ENCODE peak calls at places on chromosome 14, in eight cellular contexts. One of them, this sample, is unnamed.

GRCh38 chr14:30584058-30584630 is 25.2 kb downstream of the G2E3 start:
- DNase-seq in esophagus muscularis mucosa: no peak
- DNase-seq in esophagus squamous epithelium: no peak
- DNase-seq in brain microvascular endothelial cell: no peak
- DNase-seq in ovary: no peak
- DNase-seq in transverse colon: no peak
- DNase-seq in progenitor cell of endocrine pancreas: no peak
- DNase-seq in cardiac fibroblast: no peak
- DNase-seq in this sample: no peak

GRCh38 chr14:21988413-21988812 is 314.8 kb upstream of the OR4E1 start:
- DNase-seq in progenitor cell of endocrine pancreas: no peak
- DNase-seq in brain microvascular endothelial cell: no peak
- DNase-seq in esophagus squamous epithelium: no peak
- DNase-seq in esophagus muscularis mucosa: no peak
- DNase-seq in ovary: no peak
- DNase-seq in cardiac fibroblast: no peak
- DNase-seq in transverse colon: no peak
- DNase-seq in this sample: no peak

GRCh38 chr14:73467377-73467776 is 9.0 kb upstream of the NUMB start:
- DNase-seq in transverse colon: no peak
- DNase-seq in progenitor cell of endocrine pancreas: no peak
- DNase-seq in esophagus squamous epithelium: no peak
- DNase-seq in cardiac fibroblast: peak; percentile 74
- DNase-seq in esophagus muscularis mucosa: no peak
- DNase-seq in ovary: no peak
- DNase-seq in brain microvascular endothelial cell: peak; percentile 89
- DNase-seq in this sample: peak; percentile 89

GRCh38 chr14:34873591-34874385 is 1.4 kb downstream of the BAZ1A start:
- DNase-seq in esophagus muscularis mucosa: peak; percentile 97
- DNase-seq in transverse colon: peak; percentile 86
- DNase-seq in progenitor cell of endocrine pancreas: peak; percentile 53
- DNase-seq in cardiac fibroblast: peak; percentile 71
- DNase-seq in brain microvascular endothelial cell: no peak
- DNase-seq in ovary: peak; percentile 64
- DNase-seq in esophagus squamous epithelium: peak; percentile 47
- DNase-seq in this sample: peak; percentile 96

GRCh38 chr14:37594916-37595808 is at the start of the genes FOXA1 and TTC6:
- DNase-seq in ovary: no peak
- DNase-seq in progenitor cell of endocrine pancreas: peak; percentile 78
- DNase-seq in brain microvascular endothelial cell: no peak
- DNase-seq in cardiac fibroblast: no peak
- DNase-seq in transverse colon: peak; percentile 65
- DNase-seq in esophagus squamous epithelium: no peak
- DNase-seq in esophagus muscularis mucosa: no peak
- DNase-seq in this sample: no peak

GRCh38 chr14:63510538-63510937 is 32.6 kb downstream of the PPP2R5E start:
- DNase-seq in esophagus squamous epithelium: no peak
- DNase-seq in transverse colon: no peak
- DNase-seq in esophagus muscularis mucosa: no peak
- DNase-seq in brain microvascular endothelial cell: no peak
- DNase-seq in progenitor cell of endocrine pancreas: no peak
- DNase-seq in cardiac fibroblast: no peak
- DNase-seq in ovary: no peak
- DNase-seq in this sample: peak; percentile 45

GRCh38 chr14:68938515-68939423 is 40.3 kb downstream of the ACTN1 start:
- DNase-seq in transverse colon: peak; percentile 72
- DNase-seq in ovary: no peak
- DNase-seq in progenitor cell of endocrine pancreas: no peak
- DNase-seq in esophagus muscularis mucosa: no peak
- DNase-seq in brain microvascular endothelial cell: no peak
- DNase-seq in cardiac fibroblast: peak; percentile 43
- DNase-seq in esophagus squamous epithelium: no peak
- DNase-seq in this sample: no peak

GRCh38 chr14:74217672-74218448 is 21.4 kb upstream of the VSX2 start:
- DNase-seq in esophagus muscularis mucosa: no peak
- DNase-seq in transverse colon: peak; percentile 75
- DNase-seq in esophagus squamous epithelium: no peak
- DNase-seq in progenitor cell of endocrine pancreas: peak; percentile 83
- DNase-seq in brain microvascular endothelial cell: peak; percentile 40
- DNase-seq in cardiac fibroblast: peak; percentile 61
- DNase-seq in ovary: peak; percentile 32
- DNase-seq in this sample: peak; percentile 82

GRCh38 chr14:30610719-30611388 is 11.3 kb upstream of the SCFD1 start:
- DNase-seq in brain microvascular endothelial cell: peak; percentile 70
- DNase-seq in cardiac fibroblast: peak; percentile 88
- DNase-seq in esophagus muscularis mucosa: no peak
- DNase-seq in progenitor cell of endocrine pancreas: no peak
- DNase-seq in esophagus squamous epithelium: no peak
- DNase-seq in transverse colon: peak; percentile 74
- DNase-seq in ovary: no peak
- DNase-seq in this sample: peak; percentile 24

GRCh38 chr14:88695873-88696272 is 96.9 kb downstream of the EML5 start:
- DNase-seq in transverse colon: no peak
- DNase-seq in ovary: no peak
- DNase-seq in cardiac fibroblast: no peak
- DNase-seq in esophagus muscularis mucosa: no peak
- DNase-seq in brain microvascular endothelial cell: no peak
- DNase-seq in progenitor cell of endocrine pancreas: no peak
- DNase-seq in esophagus squamous epithelium: no peak
- DNase-seq in this sample: no peak

GRCh38 chr14:61297581-61297980 is 16.4 kb upstream of the TMEM30B start:
- DNase-seq in esophagus muscularis mucosa: peak; percentile 37
- DNase-seq in esophagus squamous epithelium: no peak
- DNase-seq in progenitor cell of endocrine pancreas: no peak
- DNase-seq in brain microvascular endothelial cell: no peak
- DNase-seq in ovary: no peak
- DNase-seq in transverse colon: no peak
- DNase-seq in cardiac fibroblast: no peak
- DNase-seq in this sample: no peak

GRCh38 chr14:20560961-20561360 is at the start of gene RNASE9:
- DNase-seq in ovary: no peak
- DNase-seq in cardiac fibroblast: no peak
- DNase-seq in esophagus squamous epithelium: no peak
- DNase-seq in progenitor cell of endocrine pancreas: no peak
- DNase-seq in esophagus muscularis mucosa: no peak
- DNase-seq in transverse colon: no peak
- DNase-seq in brain microvascular endothelial cell: no peak
- DNase-seq in this sample: no peak

GRCh38 chr14:94821705-94822104 is 51.8 kb upstream of the GSC start:
- DNase-seq in transverse colon: no peak
- DNase-seq in cardiac fibroblast: no peak
- DNase-seq in esophagus muscularis mucosa: no peak
- DNase-seq in progenitor cell of endocrine pancreas: no peak
- DNase-seq in esophagus squamous epithelium: no peak
- DNase-seq in brain microvascular endothelial cell: no peak
- DNase-seq in ovary: no peak
- DNase-seq in this sample: no peak

GRCh38 chr14:41549821-41550597 is 56.7 kb upstream of the LRFN5 start:
- DNase-seq in esophagus muscularis mucosa: no peak
- DNase-seq in brain microvascular endothelial cell: no peak
- DNase-seq in esophagus squamous epithelium: no peak
- DNase-seq in transverse colon: no peak
- DNase-seq in cardiac fibroblast: peak; percentile 40
- DNase-seq in progenitor cell of endocrine pancreas: no peak
- DNase-seq in ovary: no peak
- DNase-seq in this sample: no peak

GRCh38 chr14:75825147-75825592 is 156.6 kb downstream of the TGFB3 start:
- DNase-seq in ovary: peak; percentile 25
- DNase-seq in progenitor cell of endocrine pancreas: no peak
- DNase-seq in esophagus squamous epithelium: no peak
- DNase-seq in cardiac fibroblast: peak; percentile 16
- DNase-seq in transverse colon: no peak
- DNase-seq in brain microvascular endothelial cell: no peak
- DNase-seq in esophagus muscularis mucosa: no peak
- DNase-seq in this sample: no peak

GRCh38 chr14:36604757-36605505 is 22.5 kb upstream of the NKX2-8 start:
- DNase-seq in esophagus squamous epithelium: no peak
- DNase-seq in cardiac fibroblast: peak; percentile 81
- DNase-seq in brain microvascular endothelial cell: peak; percentile 63
- DNase-seq in progenitor cell of endocrine pancreas: peak; percentile 51
- DNase-seq in ovary: no peak
- DNase-seq in transverse colon: peak; percentile 40
- DNase-seq in esophagus muscularis mucosa: peak; percentile 42
- DNase-seq in this sample: peak; percentile 54

GRCh38 chr14:68580676-68581075 is 212.2 kb downstream of the ZFP36L1 start:
- DNase-seq in transverse colon: no peak
- DNase-seq in brain microvascular endothelial cell: no peak
- DNase-seq in progenitor cell of endocrine pancreas: no peak
- DNase-seq in cardiac fibroblast: no peak
- DNase-seq in esophagus muscularis mucosa: no peak
- DNase-seq in ovary: no peak
- DNase-seq in esophagus squamous epithelium: no peak
- DNase-seq in this sample: no peak

DNA sequence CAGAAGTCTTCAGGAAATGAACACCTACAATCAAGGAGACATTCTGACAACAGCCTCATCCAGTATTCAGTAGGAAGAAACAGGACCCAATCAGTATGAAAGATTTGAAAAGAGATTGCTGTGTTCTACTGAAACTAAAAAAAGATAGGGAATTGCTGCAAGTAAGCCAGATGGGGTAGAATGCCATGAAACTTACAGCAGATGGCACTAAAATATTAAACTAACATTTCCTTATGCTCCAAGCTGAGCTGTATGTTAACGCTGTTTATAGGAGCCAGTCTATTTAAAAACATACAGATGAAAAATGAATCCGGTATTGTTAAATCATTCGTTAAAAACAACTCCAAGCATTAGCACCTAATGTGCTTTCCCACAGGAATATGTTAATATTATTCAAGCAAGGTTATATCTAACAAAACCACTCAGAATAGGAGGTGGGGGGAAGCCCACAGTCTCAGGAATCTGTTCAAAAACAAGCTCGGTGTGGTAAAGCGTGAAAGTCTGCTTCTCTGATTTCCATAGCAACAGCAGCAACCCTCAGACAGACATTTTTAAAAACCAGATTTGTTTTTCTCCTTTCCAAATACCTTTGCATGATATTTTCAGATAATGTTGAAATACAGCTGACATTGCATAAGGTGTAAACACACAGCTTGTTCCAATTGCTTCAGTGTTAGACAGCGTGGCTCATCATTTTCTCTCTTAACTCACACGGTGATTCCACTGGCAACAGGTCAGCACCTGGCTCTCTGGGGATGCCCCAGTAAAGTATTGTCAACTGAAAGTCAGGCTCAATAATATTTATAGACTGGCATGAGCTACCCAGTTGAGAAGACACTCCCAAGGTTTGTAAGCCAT is 131.4 kb upstream of the CCDC175 start:
- DNase-seq in esophagus muscularis mucosa: no peak
- DNase-seq in ovary: no peak
- DNase-seq in cardiac fibroblast: no peak
- DNase-seq in transverse colon: no peak
- DNase-seq in progenitor cell of endocrine pancreas: no peak
- DNase-seq in esophagus squamous epithelium: no peak
- DNase-seq in brain microvascular endothelial cell: no peak
- DNase-seq in this sample: no peak
- TF ChIP-seq CTCF in esophagus muscularis mucosa: no peak
- TF ChIP-seq CTCF in ovary: no peak
- TF ChIP-seq CTCF in cardiac fibroblast: no peak
- TF ChIP-seq CTCF in transverse colon: peak; percentile 5
- TF ChIP-seq CTCF in progenitor cell of endocrine pancreas: no peak
- TF ChIP-seq CTCF in esophagus squamous epithelium: no peak
- TF ChIP-seq CTCF in brain microvascular endothelial cell: no peak
- TF ChIP-seq CTCF in this sample: no peak

DNA sequence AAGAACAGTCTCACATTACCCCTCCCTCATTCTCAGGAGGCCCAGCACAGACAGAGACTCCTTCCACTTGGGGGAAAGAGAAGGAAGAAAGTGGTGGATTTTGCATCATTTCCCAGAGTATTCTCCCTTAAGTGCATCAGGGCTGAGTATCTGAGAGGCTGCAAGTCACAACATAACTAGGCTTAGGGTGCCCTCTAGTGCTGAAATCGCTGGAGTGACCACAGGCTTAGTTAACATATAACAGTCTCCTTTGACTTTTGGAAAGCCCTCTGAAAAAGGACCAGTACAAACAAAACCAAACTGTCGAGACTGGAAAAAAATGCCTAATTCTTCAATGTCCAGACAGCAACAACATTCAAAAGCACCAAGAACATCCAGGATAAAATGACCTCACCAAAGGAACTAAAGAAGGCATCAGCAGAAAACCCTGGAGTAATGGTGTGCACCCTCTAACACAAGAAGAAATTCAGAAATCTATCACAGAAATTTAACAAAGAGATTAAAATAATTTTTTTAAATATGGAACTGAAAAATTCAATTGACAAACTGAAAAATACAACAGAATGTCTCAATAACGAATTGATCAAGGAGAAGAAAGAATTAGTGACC is 412.3 kb downstream of the RPS29 start:
- DNase-seq in esophagus muscularis mucosa: no peak
- DNase-seq in ovary: no peak
- DNase-seq in cardiac fibroblast: peak; percentile 82
- DNase-seq in transverse colon: peak; percentile 38
- DNase-seq in esophagus squamous epithelium: no peak
- DNase-seq in brain microvascular endothelial cell: peak; percentile 77
- DNase-seq in progenitor cell of endocrine pancreas: peak; percentile 58
- DNase-seq in this sample: peak; percentile 72
- TF ChIP-seq CTCF in esophagus muscularis mucosa: peak; percentile 49
- TF ChIP-seq CTCF in ovary: no peak
- TF ChIP-seq CTCF in cardiac fibroblast: peak; percentile 62
- TF ChIP-seq CTCF in transverse colon: peak; percentile 41
- TF ChIP-seq CTCF in esophagus squamous epithelium: peak; percentile 49
- TF ChIP-seq CTCF in brain microvascular endothelial cell: peak; percentile 80
- TF ChIP-seq CTCF in progenitor cell of endocrine pancreas: peak; percentile 77
- TF ChIP-seq CTCF in this sample: peak; percentile 44

DNA sequence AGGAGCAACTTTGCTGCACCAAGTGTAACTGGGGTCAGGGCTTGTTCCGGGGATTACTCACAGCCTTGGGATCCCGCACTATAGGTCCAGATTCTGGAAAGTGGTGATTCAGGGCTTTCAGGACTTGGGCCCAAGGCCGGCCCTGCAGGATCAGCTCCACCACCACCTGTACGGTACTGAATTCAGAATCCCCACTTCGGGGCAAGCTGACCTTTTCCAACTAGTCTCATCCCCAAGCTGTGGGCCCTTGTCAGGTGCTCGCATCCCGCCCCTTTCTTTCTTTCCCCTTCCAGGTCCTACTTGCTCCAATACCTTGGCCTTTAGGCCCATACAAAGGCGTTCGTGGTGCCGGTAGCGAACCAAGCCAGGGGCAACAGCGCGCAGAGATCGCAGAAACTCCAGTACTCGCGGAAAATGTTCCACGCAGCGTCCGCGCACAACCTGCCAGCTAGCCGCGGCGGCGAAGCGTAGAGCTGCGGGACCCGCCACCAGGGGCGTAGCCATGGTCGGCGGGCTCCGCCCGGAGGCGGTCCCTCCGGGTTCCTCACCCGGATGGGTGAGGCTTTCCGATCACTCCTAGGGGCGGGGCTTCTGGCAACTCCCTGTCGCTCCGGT is 487 bp downstream of the TINF2 start:
- DNase-seq in esophagus muscularis mucosa: peak; percentile 98
- DNase-seq in ovary: peak; percentile 94
- DNase-seq in progenitor cell of endocrine pancreas: peak; percentile 76
- DNase-seq in transverse colon: peak; percentile 95
- DNase-seq in brain microvascular endothelial cell: peak; percentile 86
- DNase-seq in cardiac fibroblast: peak; percentile 93
- DNase-seq in esophagus squamous epithelium: peak; percentile 88
- DNase-seq in this sample: peak; percentile 93
- TF ChIP-seq CTCF in esophagus muscularis mucosa: peak; percentile 57
- TF ChIP-seq CTCF in ovary: peak; percentile 79
- TF ChIP-seq CTCF in progenitor cell of endocrine pancreas: peak; percentile 64
- TF ChIP-seq CTCF in transverse colon: peak; percentile 67
- TF ChIP-seq CTCF in brain microvascular endothelial cell: peak; percentile 60
- TF ChIP-seq CTCF in cardiac fibroblast: peak; percentile 40
- TF ChIP-seq CTCF in esophagus squamous epithelium: peak; percentile 91
- TF ChIP-seq CTCF in this sample: no peak

GRCh38 chr14:64953310-64953654 is 10.7 kb upstream of the GPX2 start:
- DNase-seq in esophagus squamous epithelium: no peak
- DNase-seq in brain microvascular endothelial cell: no peak
- DNase-seq in cardiac fibroblast: no peak
- DNase-seq in progenitor cell of endocrine pancreas: no peak
- DNase-seq in esophagus muscularis mucosa: no peak
- DNase-seq in ovary: no peak
- DNase-seq in transverse colon: no peak
- DNase-seq in this sample: no peak
- TF ChIP-seq CTCF in esophagus squamous epithelium: no peak
- TF ChIP-seq CTCF in brain microvascular endothelial cell: no peak
- TF ChIP-seq CTCF in cardiac fibroblast: no peak
- TF ChIP-seq CTCF in progenitor cell of endocrine pancreas: no peak
- TF ChIP-seq CTCF in esophagus muscularis mucosa: no peak
- TF ChIP-seq CTCF in ovary: no peak
- TF ChIP-seq CTCF in transverse colon: no peak
- TF ChIP-seq CTCF in this sample: no peak